ENCODE peak calls at places on chromosomes 3 and 15, in five cellular contexts. U, H, K, V and A are unnamed samples.

GRCh38 chr3:78666458-78666800 is 1101.4 kb downstream of the ROBO1 start:
- DNase-seq in U (peak; percentile 89), H (no peak), K (no peak), V (peak; percentile 7), A (no peak)

GRCh38 chr3:195265363-195265976 is 5.5 kb downstream of the XXYLT1 start:
- DNase-seq in U (no peak), H (no peak), K (no peak), V (no peak), A (no peak)

GRCh38 chr3:141500397-141500796 is 13.6 kb downstream of the RASA2 start:
- DNase-seq in U (no peak), H (no peak), K (no peak), V (no peak), A (no peak)

GRCh38 chr3:174439621-174440349 is 419.3 kb upstream of the NAALADL2 start:
- DNase-seq in U (peak; percentile 87), H (peak; percentile 99), K (no peak), V (peak; percentile 96), A (no peak)

GRCh38 chr15:27485265-27485664 is 514.3 kb downstream of the GABRG3 start:
- DNase-seq in U (no peak), H (no peak), K (no peak), V (no peak), A (no peak)

GRCh38 chr3:121648219-121648958 is 12.3 kb downstream of the HCLS1 start:
- DNase-seq in U (peak; percentile 37), H (no peak), K (no peak), V (peak; percentile 73), A (no peak)

GRCh38 chr15:41544650-41545015 is 576 bp upstream of the RPAP1 start:
- DNase-seq in U (no peak), H (no peak), K (no peak), V (no peak), A (no peak)

GRCh38 chr15:67715166-67715565 is 110.1 kb upstream of the SKOR1 start:
- DNase-seq in U (no peak), H (no peak), K (no peak), V (no peak), A (no peak)

GRCh38 chr3:175651716-175652115 is 792.6 kb downstream of the NAALADL2 start:
- DNase-seq in U (no peak), H (no peak), K (no peak), V (no peak), A (no peak)

GRCh38 chr15:60155661-60156060 is 151.6 kb downstream of the FOXB1 start:
- DNase-seq in U (peak; percentile 7), H (peak; percentile 2), K (no peak), V (peak; percentile 45), A (no peak)

GRCh38 chr15:69451951-69452701 is 492 bp upstream of the RPLP1 start:
- DNase-seq in U (peak; percentile 39), H (no peak), K (no peak), V (peak; percentile 64), A (no peak)

GRCh38 chr3:107987036-107987557 is 103.7 kb downstream of the CD47 start:
- DNase-seq in U (peak; percentile 98), H (peak; percentile 92), K (no peak), V (peak; percentile 99), A (no peak)

GRCh38 chr3:177835008-177835407 is 637.7 kb upstream of the TBL1XR1 start:
- DNase-seq in U (peak; percentile 88), H (peak; percentile 91), K (no peak), V (peak; percentile 77), A (no peak)

GRCh38 chr3:5366746-5367145 is 179.2 kb downstream of the EDEM1 start:
- DNase-seq in U (no peak), H (no peak), K (no peak), V (no peak), A (no peak)

GRCh38 chr15:100733786-100734185 is 131.4 kb downstream of the ASB7 start:
- DNase-seq in U (peak; percentile 82), H (no peak), K (no peak), V (peak; percentile 32), A (no peak)

GRCh38 chr3:33932010-33932764 is 133.8 kb downstream of the PDCD6IP start:
- DNase-seq in U (peak; percentile 18), H (no peak), K (no peak), V (no peak), A (no peak)

GRCh38 chr15:60526127-60526616 is 47.2 kb upstream of the ICE2 start:
- DNase-seq in U (peak; percentile 55), H (no peak), K (peak; percentile 35), V (no peak), A (no peak)

GRCh38 chr3:100412897-100413590 is 11.7 kb downstream of the LNP1 start:
- DNase-seq in U (no peak), H (no peak), K (no peak), V (no peak), A (no peak)

GRCh38 chr3:76199382-76199781 is 414.0 kb upstream of the ZNF717 start:
- DNase-seq in U (no peak), H (peak; percentile 16), K (no peak), V (no peak), A (no peak)

GRCh38 chr15:35738370-35738769 is 192.4 kb upstream of the DPH6 start:
- DNase-seq in U (peak; percentile 83), H (no peak), K (no peak), V (peak; percentile 65), A (no peak)

GRCh38 chr3:73409405-73409804 is 215.3 kb downstream of the PDZRN3 start:
- DNase-seq in U (no peak), H (peak; percentile 71), K (no peak), V (peak; percentile 16), A (no peak)

GRCh38 chr15:74752486-74753395 is 4.1 kb downstream of the CYP1A2 start:
- DNase-seq in U (peak; percentile 63), H (peak; percentile 39), K (no peak), V (peak; percentile 56), A (no peak)

GRCh38 chr3:11154036-11154952 is at the start of gene HRH1:
- DNase-seq in U (no peak), H (no peak), K (no peak), V (peak; percentile 37), A (no peak)

GRCh38 chr3:16132926-16133325 is 41.6 kb upstream of the GALNT15 start:
- DNase-seq in U (no peak), H (no peak), K (no peak), V (peak; percentile 88), A (no peak)

GRCh38 chr3:111617912-111618601 is 22.9 kb upstream of the ZBED2 start:
- DNase-seq in U (peak; percentile 20), H (no peak), K (no peak), V (no peak), A (no peak)

GRCh38 chr3:177960014-177960413 is 576.2 kb upstream of the KCNMB2 start:
- DNase-seq in U (no peak), H (no peak), K (no peak), V (peak; percentile 76), A (no peak)

GRCh38 chr3:40939113-40940070 is 259.9 kb upstream of the CTNNB1 start:
- DNase-seq in U (peak; percentile 59), H (no peak), K (no peak), V (no peak), A (no peak)

GRCh38 chr3:197482001-197482400 is 73.8 kb downstream of the BDH1 start:
- DNase-seq in U (peak; percentile 65), H (no peak), K (no peak), V (no peak), A (no peak)

GRCh38 chr15:62344806-62345539 is 179.9 kb upstream of the C2CD4B start:
- DNase-seq in U (peak; percentile 58), H (no peak), K (peak; percentile 61), V (peak; percentile 62), A (peak; percentile 45)

GRCh38 chr3:66836363-66837152 is 161.5 kb upstream of the KBTBD8 start:
- DNase-seq in U (peak; percentile 72), H (no peak), K (no peak), V (no peak), A (no peak)

GRCh38 chr3:100419406-100419805 is 18.1 kb downstream of the LNP1 start:
- DNase-seq in U (no peak), H (no peak), K (no peak), V (no peak), A (no peak)

GRCh38 chr3:28081533-28081947 is 159.9 kb upstream of the CMC1 start:
- DNase-seq in U (no peak), H (no peak), K (no peak), V (no peak), A (no peak)

GRCh38 chr3:72152551-72153476 is 367.9 kb upstream of the PROK2 start:
- DNase-seq in U (peak; percentile 34), H (no peak), K (no peak), V (peak; percentile 93), A (no peak)
- H3K4me3 ChIP-seq in U (no peak overlapping the region), H (peak overlapping the region; percentile 23), K (no peak overlapping the region), V (peak overlapping the region; percentile 27), A (no peak overlapping the region)

GRCh38 chr15:89910891-89911626 is 1.7 kb downstream of the ARPIN start:
- DNase-seq in U (no peak), H (no peak), K (no peak), V (no peak), A (no peak)
- H3K4me3 ChIP-seq in U (no peak overlapping the region), H (no peak overlapping the region), K (no peak overlapping the region), V (no peak overlapping the region), A (no peak overlapping the region)

GRCh38 chr3:171456765-171457164 is 3.4 kb downstream of the TNIK start:
- DNase-seq in U (no peak), H (no peak), K (no peak), V (no peak), A (no peak)
- H3K4me3 ChIP-seq in U (no peak overlapping the region), H (no peak overlapping the region), K (peak overlapping the region; percentile 92), V (no peak overlapping the region), A (peak overlapping the region; percentile 75)

DNA sequence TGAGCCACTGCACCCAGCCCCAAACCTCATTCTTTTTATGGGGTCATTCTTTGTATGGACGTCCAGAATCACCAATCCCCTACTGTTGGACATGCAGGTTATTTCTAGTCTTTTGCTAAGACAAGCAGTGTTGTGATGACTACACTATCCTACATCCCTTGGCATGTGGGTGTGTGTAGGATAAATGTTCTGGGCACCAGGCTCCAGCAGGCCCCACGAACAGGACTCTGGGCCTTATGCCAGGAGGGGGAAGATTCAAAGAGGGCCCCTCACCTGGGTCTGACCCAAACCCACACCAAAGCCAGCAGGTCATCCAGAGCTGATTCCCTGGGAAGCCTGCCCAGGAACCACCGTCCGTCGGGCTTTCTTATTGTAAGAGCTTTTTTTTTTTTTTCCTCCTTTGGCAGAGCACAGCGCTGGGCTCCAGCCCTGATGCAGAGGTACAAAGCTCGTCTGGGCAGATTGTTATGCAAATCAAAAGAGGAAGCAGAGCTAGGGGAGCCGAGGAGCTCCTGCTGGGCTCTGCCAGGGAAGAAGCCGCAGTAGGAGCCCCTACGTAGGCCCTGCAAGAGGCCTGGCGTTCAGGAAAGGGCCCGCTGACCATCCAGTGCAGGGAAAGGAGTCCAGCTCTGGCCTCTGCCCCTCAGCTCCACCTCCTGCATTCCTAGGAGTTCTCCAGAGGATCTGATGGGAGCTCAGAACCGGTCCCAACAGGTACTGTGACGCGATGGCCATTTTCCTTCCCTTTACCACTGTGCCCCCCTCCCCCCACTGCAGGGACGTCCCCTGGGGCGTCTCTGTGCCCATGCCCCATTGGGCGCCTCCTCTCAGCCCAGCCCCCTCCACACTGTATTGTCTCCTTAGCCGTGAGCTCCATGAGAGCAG is 29.0 kb upstream of the FURIN start:
- DNase-seq in U (peak; percentile 77), H (no peak), K (no peak), V (peak; percentile 50), A (no peak)
- H3K4me3 ChIP-seq in U (peak overlapping the region; percentile 3), H (no peak overlapping the region), K (no peak overlapping the region), V (no peak overlapping the region), A (no peak overlapping the region)